ENCODE peak calls at places on chromosomes 2 and 18, in four cellular contexts. N is GM12892, X is stomach, S is GM23338. L is an unnamed sample.
A peak's percentile ranks its signal among the peaks of the same experiment; 100 is the strongest.

GRCh38 chr18:36326771-36327170 is 29.3 kb downstream of the FHOD3 start:
- DNase-seq in X (no peak), N (no peak), S (no peak), L (no peak)

GRCh38 chr2:120677696-120678095 is 58.0 kb upstream of the GLI2 start:
- DNase-seq in S (no peak), X (no peak), N (no peak), L (no peak)

GRCh38 chr2:132033365-132033764 is 128.4 kb downstream of the ANKRD30BL start:
- DNase-seq in N (no peak), X (no peak), S (no peak), L (no peak)

GRCh38 chr2:36507408-36507812 is 90.6 kb downstream of the FEZ2 start:
- DNase-seq in N (no peak), X (peak; percentile 48), S (peak; percentile 94), L (no peak)

GRCh38 chr2:198127627-198128026 is 323.2 kb downstream of the PLCL1 start:
- DNase-seq in N (no peak), S (peak; percentile 77), X (no peak), L (peak; percentile 51)

GRCh38 chr2:111221701-111222100 is 101.0 kb downstream of the BCL2L11 start:
- DNase-seq in X (no peak), S (no peak), N (no peak), L (peak; percentile 16)

GRCh38 chr2:126527836-126528490 is 128.0 kb upstream of the GYPC start:
- DNase-seq in N (peak; percentile 16), X (peak; percentile 61), S (peak; percentile 81), L (peak; percentile 67)

GRCh38 chr18:23888880-23889279 is 125.7 kb upstream of the TTC39C start:
- DNase-seq in N (no peak), S (no peak), X (no peak), L (no peak)

GRCh38 chr2:201058914-201059313 is 12.6 kb downstream of the HYCC2 start:
- DNase-seq in S (no peak), X (no peak), N (no peak), L (no peak)

GRCh38 chr2:231189171-231189530 is 9.3 kb upstream of the ARMC9 start:
- DNase-seq in S (no peak), X (peak; percentile 21), N (no peak), L (no peak)

GRCh38 chr18:35694803-35695202 is 113.3 kb downstream of the GALNT1 start:
- DNase-seq in X (no peak), S (no peak), N (no peak), L (no peak)

GRCh38 chr18:3538954-3539617 is 89.1 kb downstream of the TGIF1 start:
- DNase-seq in X (no peak), N (no peak), S (no peak), L (no peak)

GRCh38 chr2:213238753-213239591 is 45.3 kb upstream of the SPAG16 start:
- DNase-seq in N (no peak), X (no peak), S (no peak), L (no peak)

GRCh38 chr18:486929-487328 is 13.6 kb downstream of the COLEC12 start:
- DNase-seq in N (no peak), X (no peak), S (no peak), L (no peak)

GRCh38 chr2:65749549-65749948 is 317.1 kb upstream of the SPRED2 start:
- DNase-seq in N (no peak), X (no peak), S (no peak), L (no peak)

GRCh38 chr2:86333378-86333777 is 4.0 kb downstream of the REEP1 start:
- DNase-seq in X (no peak), S (no peak), N (no peak), L (no peak)

GRCh38 chr2:217449436-217449835 is 553.4 kb downstream of the TNS1 start:
- DNase-seq in X (no peak), N (no peak), S (no peak), L (no peak)

GRCh38 chr2:18125279-18125678 is 246.8 kb downstream of the KCNS3 start:
- DNase-seq in X (no peak), S (no peak), N (no peak), L (no peak)

GRCh38 chr2:44275915-44276279 is 617 bp downstream of the SLC3A1 start:
- DNase-seq in X (no peak), S (no peak), N (no peak), L (no peak)

GRCh38 chr18:5894613-5895299 is 566 bp downstream of the TMEM200C start:
- DNase-seq in N (peak; percentile 29), X (no peak), S (peak; percentile 60), L (no peak)

GRCh38 chr2:29165362-29166236 is 50.4 kb downstream of the CLIP4 start:
- DNase-seq in N (no peak), X (no peak), S (no peak), L (no peak)

GRCh38 chr2:233926806-233927205 is 9.6 kb downstream of the TRPM8 start:
- DNase-seq in X (no peak), N (no peak), S (no peak), L (no peak)

GRCh38 chr18:2256577-2256976 is 314.7 kb downstream of the METTL4 start:
- DNase-seq in N (no peak), S (no peak), X (no peak), L (peak; percentile 65)

GRCh38 chr2:105781274-105781673 is 36.6 kb downstream of the NCK2 start:
- DNase-seq in N (no peak), X (no peak), S (no peak), L (no peak)

GRCh38 chr2:239159476-239159911 is 241.3 kb downstream of the HDAC4 start:
- DNase-seq in X (peak; percentile 16), S (no peak), N (no peak), L (no peak)

GRCh38 chr2:196200557-196200956 is 29.2 kb upstream of the STK17B start:
- DNase-seq in S (no peak), N (no peak), X (no peak), L (no peak)

GRCh38 chr2:90207454-90208058 is 1516.1 kb downstream of the RPIA start:
- DNase-seq in S (peak; percentile 75), N (peak; percentile 2), X (no peak), L (peak; percentile 3)

GRCh38 chr2:237720444-237720843 is 78.1 kb upstream of the RBM44 start:
- DNase-seq in N (no peak), S (no peak), X (no peak), L (no peak)

GRCh38 chr2:14358774-14359173 is 273.7 kb upstream of the LRATD1 start:
- DNase-seq in X (no peak), S (no peak), N (no peak), L (no peak)

GRCh38 chr2:185145316-185146121 is 547.2 kb downstream of the ZNF804A start:
- DNase-seq in N (no peak), S (no peak), X (no peak), L (no peak)

GRCh38 chr2:149037851-149038250 is 648 bp upstream of the LYPD6B start:
- DNase-seq in S (peak; percentile 76), N (no peak), X (peak; percentile 53), L (no peak)

GRCh38 chr18:40866013-40866644 is 1088.9 kb upstream of the PIK3C3 start:
- DNase-seq in X (no peak), N (no peak), S (no peak), L (no peak)

GRCh38 chr2:71505086-71505769 is 51.9 kb downstream of the DYSF start:
- DNase-seq in N (no peak), S (no peak), X (no peak), L (no peak)

GRCh38 chr2:69380072-69380917 is 6.7 kb downstream of the GFPT1 start:
- DNase-seq in X (no peak), N (no peak), S (no peak), L (no peak)

GRCh38 chr2:170141865-170142264 is 36.1 kb upstream of the MYO3B start:
- DNase-seq in N (peak; percentile 32), X (no peak), S (no peak), L (no peak)

GRCh38 chr2:238564286-238564920 is 137.7 kb downstream of the ASB1 start:
- DNase-seq in N (no peak), X (no peak), S (no peak), L (no peak)

GRCh38 chr2:209727077-209727476 is 44.6 kb upstream of the UNC80 start:
- DNase-seq in N (no peak), X (no peak), S (no peak), L (no peak)
- TF ChIP-seq POLR2AphosphoS5 in N (no peak), X (no peak), S (no peak), L (no peak)

GRCh38 chr18:58129019-58129374 is 85.0 kb downstream of the NEDD4L start:
- DNase-seq in X (peak; percentile 80), N (no peak), S (no peak), L (no peak)

GRCh38 chr18:58125183-58125582 is 81.2 kb downstream of the NEDD4L start:
- DNase-seq in S (peak; percentile 52), X (no peak), N (no peak), L (no peak)

GRCh38 chr18:58124475-58124874 is 80.4 kb downstream of the NEDD4L start:
- DNase-seq in S (no peak), X (no peak), N (no peak), L (no peak)

GRCh38 chr18:58125756-58126155 is 81.7 kb downstream of the NEDD4L start:
- DNase-seq in X (no peak), S (no peak), N (no peak), L (no peak)

DNA sequence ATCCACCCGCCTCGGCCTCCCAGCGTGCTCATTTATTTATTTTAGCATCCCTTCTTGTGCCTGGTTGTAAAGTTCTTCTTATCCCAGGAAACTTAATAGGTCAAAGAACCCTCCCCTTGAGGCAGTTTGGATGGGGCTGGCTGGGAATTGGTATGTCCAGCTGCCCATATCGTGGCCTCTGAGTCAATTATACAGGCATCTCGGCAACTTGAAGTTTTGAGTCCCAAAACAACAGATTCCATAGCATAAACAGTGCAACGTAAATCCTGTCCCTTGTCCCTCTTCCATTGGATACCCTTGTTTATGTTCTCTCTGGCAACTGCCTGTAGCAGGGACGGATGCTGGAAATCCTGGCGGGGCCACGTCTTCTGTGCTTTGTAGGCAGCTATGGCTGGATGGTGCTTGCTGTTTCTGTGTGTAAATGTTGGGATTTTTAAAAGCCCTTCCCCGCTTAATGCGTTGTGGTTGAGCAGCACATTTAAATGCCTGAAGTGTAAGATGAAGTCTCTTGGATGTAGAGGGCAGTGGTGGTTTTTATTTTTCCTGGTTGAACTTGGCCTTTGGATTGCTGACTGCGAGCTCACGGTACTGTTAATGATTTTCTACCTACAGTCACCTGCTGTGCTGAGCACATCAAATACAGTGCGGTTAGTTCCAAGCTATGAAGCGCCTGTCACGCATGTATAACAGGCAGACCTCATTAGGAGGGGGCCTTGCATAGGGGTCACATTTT is 84.4 kb downstream of the NEDD4L start:
- DNase-seq in X (peak; percentile 42), S (no peak), N (no peak), L (no peak)
- TF ChIP-seq POLR2AphosphoS5 in X (no peak), S (no peak), N (no peak), L (no peak)

DNA sequence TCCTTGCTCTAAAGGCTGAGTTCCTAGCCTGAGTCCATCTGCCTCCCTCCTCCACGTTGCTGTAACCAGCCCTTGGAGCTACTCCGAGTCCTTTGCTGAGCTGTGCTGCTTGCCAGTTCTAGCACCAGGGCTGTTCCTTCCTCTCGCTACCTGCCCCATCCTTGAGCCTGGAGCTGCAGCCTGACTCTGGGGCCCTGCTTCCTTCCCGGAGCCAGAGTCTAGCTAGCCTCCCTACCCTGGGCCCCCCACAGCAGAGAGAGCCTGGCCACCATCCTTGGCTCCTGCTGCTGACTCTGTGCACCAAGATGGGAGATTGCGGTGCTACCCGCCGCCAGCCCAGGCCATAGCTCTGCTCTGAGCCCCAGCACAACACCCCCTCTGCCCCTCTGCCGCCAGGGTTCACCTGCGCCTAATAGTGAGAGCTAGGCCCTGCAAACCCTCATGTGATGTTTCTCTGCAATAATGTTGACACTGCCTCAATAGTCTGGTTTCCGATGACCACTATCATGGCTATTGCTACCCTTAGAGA is 135.9 kb upstream of the ASB18 start:
- DNase-seq in X (no peak), S (no peak), N (no peak), L (no peak)
- TF ChIP-seq POLR2AphosphoS5 in X (no peak), S (no peak), N (no peak), L (no peak)

GRCh38 chr2:31764169-31764568 is 183.4 kb upstream of the SRD5A2 start:
- DNase-seq in S (no peak), N (no peak), X (no peak), L (no peak)
- TF ChIP-seq POLR2AphosphoS5 in S (no peak), N (no peak), X (no peak), L (no peak)